ENCODE peak calls at places on chromosomes 6 and 20, in seven cellular contexts. X is neural crest cell, E is endothelial cell, D is fibroblast of lung, V is tibial artery, C is MCF 10A, Q is mesothelial cell of epicardium. O is an unnamed sample.

GRCh38 chr6:16121339-16121738 is 7.5 kb upstream of the MYLIP start:
- DNase-seq in X (no peak), E (no peak), D (no peak), V (no peak), C (no peak), Q (no peak), O (no peak)

GRCh38 chr6:52020961-52021570 is 66.3 kb downstream of the PKHD1 start:
- DNase-seq in X (no peak), E (no peak), D (peak), V (no peak), C (peak), Q (no peak), O (no peak)

GRCh38 chr6:137661601-137662000 is 167.4 kb upstream of the OLIG3 start:
- DNase-seq in X (no peak), E (peak), D (peak), V (no peak), C (peak), Q (no peak), O (peak)

GRCh38 chr20:20231528-20232298 is 136.2 kb upstream of the INSM1 start:
- DNase-seq in X (no peak), E (no peak), D (no peak), V (no peak), C (no peak), Q (no peak), O (no peak)

GRCh38 chr6:98579941-98580340 is 254.4 kb upstream of the POU3F2 start:
- DNase-seq in X (no peak), E (no peak), D (no peak), V (no peak), C (no peak), Q (no peak), O (no peak)

GRCh38 chr20:11457476-11457875 is 460.2 kb upstream of the BTBD3 start:
- DNase-seq in X (no peak), E (no peak), D (no peak), V (no peak), C (peak), Q (no peak), O (no peak)

GRCh38 chr6:7270320-7271204 is 42.4 kb downstream of the SSR1 start:
- DNase-seq in X (no peak), E (no peak), D (no peak), V (no peak), C (no peak), Q (no peak), O (no peak)

GRCh38 chr20:20593447-20594170 is 118.8 kb downstream of the RALGAPA2 start:
- DNase-seq in X (peak), E (peak), D (peak), V (no peak), C (peak), Q (no peak), O (no peak)

GRCh38 chr6:157681041-157681650 is 141.9 kb upstream of the SNX9 start:
- DNase-seq in X (no peak), E (no peak), D (no peak), V (no peak), C (no peak), Q (peak), O (no peak)

GRCh38 chr6:13924949-13925881 is at the start of gene RNF182:
- DNase-seq in X (no peak), E (no peak), D (peak), V (no peak), C (peak), Q (no peak), O (no peak)

GRCh38 chr6:23202207-23202606 is 632.8 kb downstream of the HDGFL1 start:
- DNase-seq in X (no peak), E (no peak), D (no peak), V (no peak), C (no peak), Q (no peak), O (no peak)

GRCh38 chr6:220736-221475 is 71.4 kb upstream of the DUSP22 start:
- DNase-seq in X (no peak), E (no peak), D (peak), V (no peak), C (no peak), Q (no peak), O (no peak)

GRCh38 chr20:57912227-57912582 is 202.4 kb upstream of the PMEPA1 start:
- DNase-seq in X (no peak), E (no peak), D (no peak), V (no peak), C (no peak), Q (no peak), O (no peak)

GRCh38 chr6:136306466-136306865 is 16.8 kb upstream of the BCLAF1 start:
- DNase-seq in X (no peak), E (no peak), D (no peak), V (no peak), C (no peak), Q (no peak), O (no peak)

GRCh38 chr6:79895382-79896100 is 51.8 kb downstream of the ELOVL4 start:
- DNase-seq in X (no peak), E (no peak), D (no peak), V (no peak), C (peak), Q (no peak), O (no peak)

GRCh38 chr6:118581489-118581959 is 33.4 kb downstream of the PLN start:
- DNase-seq in X (no peak), E (no peak), D (peak), V (no peak), C (peak), Q (no peak), O (no peak)

GRCh38 chr6:132530293-132530974 is 7.6 kb upstream of the TAAR9 start:
- DNase-seq in X (peak), E (peak), D (peak), V (no peak), C (peak), Q (peak), O (peak)

GRCh38 chr20:61956396-61957342 is 109.0 kb downstream of the TAF4 start:
- DNase-seq in X (no peak), E (peak), D (peak), V (peak), C (no peak), Q (peak), O (no peak)

GRCh38 chr20:19874328-19874727 is 116.3 kb downstream of the RIN2 start:
- DNase-seq in X (no peak), E (no peak), D (no peak), V (no peak), C (no peak), Q (no peak), O (no peak)

GRCh38 chr6:27547157-27548075 is 74.5 kb upstream of the ZNF184 start:
- DNase-seq in X (peak), E (peak), D (peak), V (no peak), C (peak), Q (no peak), O (no peak)

GRCh38 chr6:33988121-33989015 is 157.5 kb downstream of the GRM4 start:
- DNase-seq in X (no peak), E (no peak), D (no peak), V (peak), C (no peak), Q (no peak), O (no peak)

GRCh38 chr6:21309791-21310190 is 283.8 kb upstream of the SOX4 start:
- DNase-seq in X (peak), E (no peak), D (no peak), V (no peak), C (no peak), Q (no peak), O (no peak)

GRCh38 chr6:7542065-7542877 is 800 bp downstream of the DSP start:
- DNase-seq in X (peak), E (peak), D (no peak), V (no peak), C (peak), Q (peak), O (no peak)

GRCh38 chr6:10393544-10394225 is 21.2 kb downstream of the TFAP2A start:
- DNase-seq in X (no peak), E (no peak), D (no peak), V (no peak), C (no peak), Q (no peak), O (no peak)

GRCh38 chr6:110180228-110181008 is at the start of gene CDC40:
- DNase-seq in X (peak), E (peak), D (no peak), V (peak), C (no peak), Q (peak), O (peak)

GRCh38 chr6:30163090-30163917 is at the start of gene TRIM15:
- DNase-seq in X (no peak), E (no peak), D (no peak), V (no peak), C (peak), Q (no peak), O (no peak)

GRCh38 chr6:69022991-69023390 is 387.9 kb downstream of the ADGRB3 start:
- DNase-seq in X (no peak), E (no peak), D (peak), V (no peak), C (peak), Q (no peak), O (no peak)

GRCh38 chr6:29992792-29993191 is 50.5 kb downstream of the HLA-A start:
- DNase-seq in X (no peak), E (no peak), D (peak), V (no peak), C (peak), Q (no peak), O (no peak)

GRCh38 chr20:49909499-49910339 is 5.6 kb downstream of the SPATA2 start:
- DNase-seq in X (no peak), E (peak), D (no peak), V (peak), C (no peak), Q (no peak), O (no peak)
- TF ChIP-seq CTCF in X (peak), E (no peak), D (no peak), V (no peak), C (no peak), Q (no peak), O (no peak)

DNA sequence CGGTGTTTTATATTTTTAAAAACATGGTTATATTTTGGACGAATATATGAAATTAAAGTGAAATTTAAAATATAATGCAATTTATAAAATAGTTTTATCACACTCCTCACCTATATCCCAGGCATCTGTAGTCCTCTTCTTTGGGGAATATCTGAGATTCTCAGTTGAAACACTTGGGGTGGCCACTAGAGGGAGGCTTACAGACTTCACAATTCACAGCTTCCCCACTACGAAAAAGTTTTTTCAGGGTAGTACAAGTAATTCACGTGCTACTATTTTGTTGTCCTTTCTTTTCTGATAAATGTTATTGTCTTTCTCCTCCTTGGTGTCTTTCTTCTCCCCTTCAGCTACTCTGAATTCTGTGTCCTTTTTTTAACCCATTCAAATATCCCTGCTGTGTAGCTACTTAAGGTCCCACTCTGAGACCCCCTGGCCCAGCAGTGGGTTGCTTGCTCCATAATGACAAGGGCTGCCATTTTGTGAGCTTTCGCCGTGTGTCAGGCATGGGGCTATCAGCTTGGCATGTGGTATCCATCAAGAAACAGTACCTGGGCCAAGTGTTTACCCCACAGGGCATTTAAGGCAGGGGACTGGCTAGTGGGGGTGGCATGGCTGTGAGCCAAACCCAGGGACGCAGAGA is 43.6 kb upstream of the PHACTR3 start:
- DNase-seq in X (no peak), E (no peak), D (peak), V (no peak), C (peak), Q (no peak), O (no peak)
- TF ChIP-seq CTCF in X (peak), E (peak), D (no peak), V (no peak), C (peak), Q (peak), O (no peak)

GRCh38 chr20:1392693-1393506 is at the start of gene FKBP1A:
- DNase-seq in X (peak), E (peak), D (peak), V (peak), C (peak), Q (peak), O (no peak)
- TF ChIP-seq CTCF in X (peak), E (no peak), D (peak), V (peak), C (no peak), Q (no peak), O (no peak)

GRCh38 chr20:36385503-36385902 is 79.4 kb downstream of the DLGAP4 start:
- DNase-seq in X (no peak), E (no peak), D (no peak), V (no peak), C (no peak), Q (no peak), O (no peak)

GRCh38 chr20:36378686-36379085 is 72.5 kb downstream of the DLGAP4 start:
- DNase-seq in X (no peak), E (no peak), D (no peak), V (no peak), C (no peak), Q (no peak), O (no peak)

GRCh38 chr20:36386236-36386635 is 80.1 kb downstream of the DLGAP4 start:
- DNase-seq in X (no peak), E (no peak), D (no peak), V (no peak), C (no peak), Q (no peak), O (no peak)

DNA sequence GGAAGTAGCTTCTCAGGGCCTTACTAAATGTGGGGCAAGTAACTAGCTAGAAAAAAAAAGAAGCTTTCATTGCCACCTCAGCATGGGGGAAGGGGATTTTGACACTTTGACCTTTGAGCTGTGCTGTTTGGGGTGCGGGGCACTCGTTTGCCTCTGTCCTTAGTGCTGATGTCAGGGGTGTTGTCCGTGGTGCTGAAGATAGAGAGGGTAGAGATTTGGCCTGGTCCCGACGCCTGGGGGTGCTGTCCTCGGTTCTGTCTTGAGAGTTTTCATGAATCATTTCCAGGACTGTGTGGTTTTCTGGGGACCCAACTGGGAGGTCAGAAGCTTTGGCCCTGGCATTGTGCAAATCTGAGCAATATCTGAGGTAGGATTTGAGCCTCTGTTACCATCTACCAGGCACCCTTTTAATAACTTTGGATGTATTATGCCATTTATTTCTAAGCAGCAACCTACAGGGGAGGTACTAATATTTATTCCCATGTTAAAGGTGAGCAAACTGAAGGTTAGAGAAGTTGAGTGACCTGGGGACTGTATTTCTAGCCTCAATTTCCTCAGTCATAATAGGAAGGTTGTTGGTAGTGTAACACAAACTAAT is 78.0 kb downstream of the DLGAP4 start:
- DNase-seq in X (peak), E (peak), D (peak), V (no peak), C (peak), Q (peak), O (no peak)
- TF ChIP-seq CTCF in X (peak), E (no peak), D (peak), V (no peak), C (peak), Q (no peak), O (no peak)

DNA sequence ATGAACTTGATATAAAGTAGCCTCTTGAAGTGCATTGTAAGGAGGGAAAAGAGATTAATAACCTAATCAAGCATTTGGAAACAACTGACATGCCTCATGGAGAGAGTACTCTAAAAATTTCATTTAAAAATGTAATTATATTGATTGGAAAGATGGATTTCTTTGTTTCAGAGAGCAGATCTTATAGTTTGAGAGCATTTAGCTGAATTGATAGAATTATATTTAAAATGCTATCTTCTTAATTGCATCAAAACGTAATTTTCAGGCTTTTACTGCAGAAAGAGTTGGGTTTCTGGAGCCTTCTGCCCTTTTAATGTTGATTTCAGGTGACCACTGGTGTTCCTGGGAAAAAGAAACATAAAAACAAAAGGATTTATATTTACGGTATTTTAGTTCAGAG is 130.6 kb downstream of the EDN3 start:
- DNase-seq in X (no peak), E (no peak), D (no peak), V (no peak), C (no peak), Q (no peak), O (no peak)
- TF ChIP-seq CTCF in X (no peak), E (no peak), D (no peak), V (no peak), C (no peak), Q (no peak), O (no peak)

DNA sequence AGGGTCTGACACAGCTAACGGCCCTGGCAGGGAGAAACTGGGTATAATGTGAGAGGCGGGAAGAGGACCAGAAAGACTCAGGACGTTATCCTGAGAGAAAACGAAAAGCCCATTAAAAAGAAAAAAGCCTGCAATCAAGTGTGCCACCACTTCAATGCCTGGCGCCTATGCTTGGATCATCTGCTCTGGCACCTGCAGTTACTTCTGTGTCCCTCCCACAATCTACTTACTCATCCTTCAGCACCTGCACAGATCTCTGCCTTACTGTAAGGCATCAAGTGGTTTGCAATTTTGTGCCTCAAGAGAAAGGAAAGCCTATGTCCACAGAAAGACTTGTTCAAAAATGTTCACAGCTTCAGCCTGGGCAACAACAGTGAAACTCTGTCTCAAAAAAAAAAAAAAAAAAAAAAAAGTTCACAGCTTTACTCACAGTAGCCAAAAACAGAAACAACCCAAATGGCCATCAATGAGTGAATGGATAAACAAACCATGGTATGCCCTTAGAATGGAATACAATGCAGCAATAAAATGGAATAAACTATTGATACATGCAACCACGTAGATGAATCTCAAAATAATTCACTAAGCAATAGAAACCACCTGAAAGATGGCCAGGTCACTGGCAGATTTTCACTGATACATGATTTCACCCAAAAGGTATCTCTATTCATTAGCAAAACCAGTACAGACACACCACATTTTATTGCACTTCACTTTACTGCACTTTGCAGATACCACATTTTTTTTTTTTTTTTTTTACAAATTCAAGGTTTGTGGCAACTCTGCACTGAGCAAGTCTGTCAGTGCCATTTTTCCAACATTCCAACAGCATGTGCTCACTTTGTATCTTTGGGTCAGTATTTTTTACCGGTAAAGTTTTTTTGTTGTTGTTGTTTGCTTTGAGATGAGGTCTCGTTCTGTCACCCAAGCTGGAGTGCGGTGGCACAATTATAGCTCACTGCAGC is 48.6 kb downstream of the ABHD12 start:
- DNase-seq in X (no peak), E (no peak), D (no peak), V (no peak), C (no peak), Q (no peak), O (no peak)
- TF ChIP-seq CTCF in X (no peak), E (no peak), D (no peak), V (no peak), C (no peak), Q (no peak), O (no peak)

DNA sequence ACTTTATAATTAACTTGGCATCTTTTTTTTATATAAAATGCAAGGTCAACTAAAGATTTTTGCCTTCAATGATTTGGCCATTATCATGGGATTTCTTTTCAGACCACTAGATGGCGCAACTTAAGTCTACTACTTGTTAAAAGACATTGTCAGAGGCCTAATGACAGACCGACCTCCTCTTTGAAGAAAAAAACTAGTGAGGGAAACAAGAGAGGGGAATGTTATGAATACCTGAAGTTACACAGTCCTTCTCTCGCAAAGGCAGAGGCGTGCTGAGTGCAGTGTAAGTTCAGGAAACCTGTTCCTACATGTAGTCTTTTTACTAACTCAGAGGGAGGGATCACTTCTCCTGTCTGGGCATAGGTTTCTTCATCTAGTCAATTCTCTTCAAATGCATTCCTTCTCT is 9.3 kb downstream of the TRAPPC3L start:
- DNase-seq in X (peak), E (peak), D (peak), V (no peak), C (peak), Q (no peak), O (no peak)
- TF ChIP-seq CTCF in X (peak), E (peak), D (peak), V (peak), C (peak), Q (peak), O (no peak)

GRCh38 chr6:46657642-46658041 is 4.9 kb downstream of the SLC25A27 start:
- DNase-seq in X (no peak), E (no peak), D (no peak), V (no peak), C (no peak), Q (no peak), O (no peak)
- TF ChIP-seq CTCF in X (no peak), E (no peak), D (no peak), V (no peak), C (no peak), Q (no peak), O (no peak)

GRCh38 chr6:130282234-130282995 is 59.7 kb upstream of the SAMD3 start:
- DNase-seq in X (no peak), E (no peak), D (peak), V (no peak), C (peak), Q (no peak), O (no peak)
- TF ChIP-seq CTCF in X (peak), E (no peak), D (peak), V (no peak), C (peak), Q (no peak), O (no peak)